ENCODE peak calls at places on chromosomes 7 and 10, in nine cellular contexts. U, H, B, K, X, P, T, Z and Q are unnamed samples.

GRCh38 chr10:46541017-46541661 is 15.3 kb downstream of the GPRIN2 start:
- DNase-seq in Z (peak), B (peak), U (peak), P (peak), X (no peak), H (no peak), T (peak), K (peak), Q (peak)

GRCh38 chr10:61793760-61794713 is 107.5 kb upstream of the ARID5B start:
- DNase-seq in T (no peak), P (no peak), K (no peak), H (no peak), B (no peak), X (no peak), Z (peak), U (no peak), Q (no peak)

GRCh38 chr10:69363666-69364065 is 53.1 kb downstream of the TACR2 start:
- DNase-seq in P (no peak), H (no peak), Z (no peak), T (no peak), K (no peak), X (no peak), B (no peak), U (no peak), Q (no peak)

GRCh38 chr10:34622914-34623313 is 192.2 kb downstream of the PARD3 start:
- DNase-seq in H (no peak), K (no peak), B (no peak), Z (no peak), U (no peak), P (no peak), X (no peak), T (no peak), Q (no peak)

GRCh38 chr10:132511692-132512442 is 25.7 kb upstream of the INPP5A start:
- DNase-seq in K (no peak), T (peak), B (no peak), X (no peak), U (peak), P (peak), Z (no peak), H (no peak), Q (peak)

GRCh38 chr10:126904807-126905686 is at the start of gene DOCK1:
- DNase-seq in T (peak), K (peak), Z (peak), P (peak), H (peak), X (no peak), U (peak), B (peak), Q (peak)

GRCh38 chr7:82395147-82395546 is 48.4 kb downstream of the CACNA2D1 start:
- DNase-seq in H (no peak), U (no peak), B (no peak), X (no peak), T (no peak), Z (no peak), P (no peak), K (no peak), Q (no peak)

GRCh38 chr10:32084484-32084883 is 28.3 kb upstream of the KIF5B start:
- DNase-seq in U (no peak), H (no peak), Z (no peak), X (no peak), T (peak), B (no peak), K (no peak), P (no peak), Q (no peak)

GRCh38 chr7:1670894-1671875 is 1.1 kb downstream of the ELFN1 start:
- DNase-seq in P (peak), T (peak), U (no peak), H (no peak), X (no peak), Z (peak), K (no peak), B (no peak), Q (no peak)

GRCh38 chr10:127797339-127797738 is 60.4 kb downstream of the FOXI2 start:
- DNase-seq in H (peak), B (no peak), Z (peak), U (no peak), P (peak), X (peak), K (no peak), T (no peak), Q (no peak)

GRCh38 chr7:104368006-104368405 is 39.6 kb downstream of the LHFPL3 start:
- DNase-seq in P (no peak), X (no peak), T (no peak), H (no peak), B (no peak), U (no peak), K (no peak), Z (no peak), Q (no peak)

GRCh38 chr7:135245226-135245625 is 11.6 kb downstream of the STRA8 start:
- DNase-seq in B (no peak), P (no peak), H (no peak), K (no peak), Z (no peak), U (no peak), X (no peak), T (no peak), Q (no peak)

GRCh38 chr10:115945696-115946445 is 327.1 kb downstream of the GFRA1 start:
- DNase-seq in T (no peak), B (no peak), K (no peak), Z (no peak), X (no peak), H (no peak), U (no peak), P (no peak), Q (no peak)

DNA sequence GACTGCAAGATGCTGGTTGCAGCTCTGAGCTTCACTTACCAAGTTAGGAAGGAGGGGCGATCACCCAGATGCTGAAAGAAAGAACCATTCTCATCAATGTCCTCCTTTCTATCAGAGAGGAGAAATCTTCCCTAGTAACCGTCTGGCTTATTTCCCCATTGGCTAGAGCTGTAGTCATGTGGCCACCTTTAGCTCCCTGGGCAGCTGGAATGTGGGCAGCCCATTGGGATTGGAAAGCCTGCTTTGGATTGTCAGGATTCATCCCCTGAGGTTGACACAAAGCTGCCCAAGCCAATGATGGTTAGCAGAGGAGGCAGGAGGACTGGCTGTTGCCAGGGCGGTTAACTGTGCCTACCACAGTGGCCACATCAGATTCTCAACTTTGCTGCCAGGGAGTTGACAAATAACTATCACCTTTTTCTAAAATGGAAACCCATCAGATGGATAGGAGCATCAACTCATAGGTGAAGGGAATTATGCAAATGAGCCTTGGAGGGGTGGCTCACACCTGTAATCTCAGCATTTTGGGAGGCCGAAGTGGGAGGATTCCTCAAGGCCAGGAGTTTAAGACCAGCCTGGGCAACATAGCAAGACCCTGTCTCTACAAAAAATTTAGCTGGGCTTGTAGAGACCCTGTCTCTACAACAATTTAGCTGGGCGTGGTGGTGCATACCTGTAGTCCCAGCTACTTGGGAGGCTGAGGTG is 206.4 kb upstream of the GALNT17 start:
- DNase-seq in B (no peak), U (no peak), Z (no peak), H (no peak), K (no peak), T (no peak), P (no peak), X (no peak), Q (no peak)
- TF ChIP-seq EP300 in B (no peak), U (no peak), Z (no peak), H (no peak), K (no peak), T (no peak), P (no peak), X (no peak), Q (no peak)

GRCh38 chr7:156594283-156595080 is 46.1 kb upstream of the RNF32 start:
- DNase-seq in X (no peak), T (no peak), K (no peak), B (no peak), H (no peak), U (no peak), P (no peak), Z (no peak), Q (no peak)
- TF ChIP-seq EP300 in X (no peak), T (no peak), K (no peak), B (no peak), H (no peak), U (no peak), P (no peak), Z (no peak), Q (no peak)

GRCh38 chr10:21993360-21994001 is 10.0 kb downstream of the DNAJC1 start:
- DNase-seq in U (no peak), Z (no peak), H (no peak), K (no peak), X (no peak), P (no peak), T (no peak), B (no peak), Q (no peak)
- TF ChIP-seq EP300 in U (no peak), Z (no peak), H (no peak), K (no peak), X (no peak), P (no peak), T (no peak), B (no peak), Q (no peak)

DNA sequence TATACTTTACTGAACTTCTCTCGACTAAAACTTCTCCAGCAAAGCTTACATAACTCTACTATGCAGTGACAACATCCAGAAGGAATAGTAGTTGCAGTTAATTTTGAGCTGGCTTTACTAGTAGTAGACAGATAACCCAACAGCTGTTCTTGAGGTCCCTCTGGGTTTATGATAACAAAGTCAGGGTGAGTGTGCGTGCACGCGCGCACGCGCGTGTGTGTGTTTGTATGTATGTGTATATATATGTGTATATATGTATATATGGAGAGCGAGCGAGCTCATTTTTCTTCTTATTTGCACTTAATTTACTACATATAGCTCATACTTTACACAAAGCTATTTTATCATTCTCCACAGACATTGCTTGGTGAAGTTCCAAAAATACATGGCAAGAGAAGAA is 105.8 kb upstream of the TMEM168 start:
- DNase-seq in Z (no peak), B (no peak), X (no peak), T (no peak), H (no peak), K (no peak), P (no peak), U (no peak), Q (peak)
- TF ChIP-seq EP300 in Z (no peak), B (no peak), X (no peak), T (no peak), H (no peak), K (no peak), P (no peak), U (no peak), Q (no peak)

DNA sequence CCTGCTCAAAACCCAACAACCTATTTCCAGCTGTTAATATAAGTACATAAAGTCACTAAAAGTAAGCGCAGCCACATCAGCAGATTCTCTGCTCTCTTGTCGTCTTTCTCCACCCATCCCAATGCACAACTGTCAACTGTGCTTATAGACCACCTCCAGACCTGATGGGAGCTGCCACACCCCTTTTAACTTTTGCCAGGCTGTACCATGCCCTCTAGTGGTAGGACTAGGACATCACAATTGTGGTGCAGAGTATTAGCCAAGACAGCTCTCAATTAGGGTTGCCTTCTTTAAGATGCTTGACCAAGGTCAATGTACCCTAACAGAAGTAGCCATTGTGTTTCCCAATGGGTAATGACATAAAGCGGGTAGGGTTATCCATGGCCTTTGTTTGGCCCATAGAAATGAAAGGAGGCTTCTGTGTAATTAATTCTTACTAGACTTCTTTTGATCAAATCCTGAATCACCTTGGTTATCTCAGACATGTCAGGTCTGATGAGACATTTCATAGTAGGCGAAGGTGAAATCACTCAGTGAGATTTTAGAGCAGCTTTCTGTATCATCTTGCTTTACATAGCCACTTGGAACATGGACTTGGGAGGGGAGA is 68.1 kb downstream of the SCRN1 start:
- DNase-seq in T (no peak), B (peak), X (peak), U (peak), K (peak), P (no peak), Z (peak), H (peak), Q (no peak)
- TF ChIP-seq EP300 in T (no peak), B (no peak), X (no peak), U (no peak), K (no peak), P (no peak), Z (no peak), H (no peak), Q (no peak)